ENCODE peak calls at places on chromosomes 12 and 14, in eight cellular contexts. Z, O, H, M, J, Y, I and U are unnamed samples.

GRCh38 chr14:73325630-73326299 is 88.5 kb downstream of the PAPLN start:
- DNase-seq in M (no peak), I (no peak), J (no peak), O (no peak), H (no peak), Z (no peak), Y (no peak), U (no peak)

GRCh38 chr12:49671051-49671765 is 36.0 kb downstream of the FMNL3 start:
- DNase-seq in Z (no peak), I (no peak), Y (no peak), H (no peak), J (no peak), M (no peak), O (no peak), U (peak)

GRCh38 chr12:65879878-65880277 is 55.6 kb downstream of the HMGA2 start:
- DNase-seq in O (no peak), J (no peak), H (no peak), Z (peak), Y (no peak), I (peak), M (no peak), U (no peak)

GRCh38 chr12:53726946-53727309 is 324 bp downstream of the CALCOCO1 start:
- DNase-seq in H (no peak), Z (peak), Y (no peak), M (no peak), J (no peak), I (no peak), O (no peak), U (no peak)

GRCh38 chr14:57273236-57273635 is 4.5 kb downstream of the AP5M1 start:
- DNase-seq in I (no peak), M (no peak), Z (no peak), Y (no peak), O (no peak), J (no peak), H (no peak), U (no peak)

GRCh38 chr12:127711108-127711507 is 555.9 kb upstream of the TMEM132C start:
- DNase-seq in J (peak), I (no peak), Z (no peak), Y (no peak), M (no peak), H (no peak), O (no peak), U (no peak)

GRCh38 chr14:54489318-54489683 is 521 bp upstream of the GMFB start:
- DNase-seq in M (no peak), Y (no peak), J (no peak), Z (no peak), H (no peak), I (no peak), O (no peak), U (no peak)

GRCh38 chr14:54048736-54049135 is 92.1 kb upstream of the BMP4 start:
- DNase-seq in J (no peak), Z (no peak), O (no peak), M (no peak), Y (no peak), I (no peak), H (no peak), U (no peak)

GRCh38 chr12:68609955-68610434 is 704 bp upstream of the RAP1B start:
- DNase-seq in Z (peak), H (no peak), Y (no peak), I (no peak), O (no peak), M (no peak), J (no peak), U (no peak)

GRCh38 chr12:70660620-70661219 is 23.5 kb upstream of the PTPRB start:
- DNase-seq in Y (no peak), H (peak), J (no peak), M (peak), Z (peak), I (peak), O (no peak), U (peak)

GRCh38 chr12:87216436-87216835 is 812.8 kb downstream of the C12orf50 start:
- DNase-seq in Z (peak), Y (no peak), H (no peak), I (no peak), O (no peak), M (no peak), J (no peak), U (no peak)

GRCh38 chr12:45987339-45987726 is 3.0 kb downstream of the SCAF11 start:
- DNase-seq in I (no peak), H (no peak), Z (no peak), O (no peak), M (no peak), Y (no peak), J (no peak), U (no peak)

GRCh38 chr12:65319680-65320193 is 41.3 kb downstream of the MSRB3 start:
- DNase-seq in Z (no peak), I (no peak), M (no peak), H (no peak), O (no peak), Y (no peak), J (no peak), U (no peak)

GRCh38 chr14:100906420-100906819 is 2.9 kb upstream of the RTL1 start:
- DNase-seq in O (no peak), J (peak), I (no peak), H (peak), Z (no peak), Y (no peak), M (no peak), U (no peak)

GRCh38 chr12:124398578-124399227 is 103.8 kb downstream of the RFLNA start:
- DNase-seq in H (no peak), J (no peak), Y (peak), M (no peak), I (no peak), Z (no peak), O (peak), U (no peak)

GRCh38 chr12:33429468-33429867 is 10.2 kb downstream of the SYT10 start:
- DNase-seq in J (no peak), O (no peak), Z (no peak), Y (no peak), I (no peak), H (no peak), M (no peak), U (no peak)

GRCh38 chr14:74974364-74975058 is 19.1 kb upstream of the PGF start:
- DNase-seq in M (no peak), Z (no peak), O (no peak), H (no peak), J (peak), Y (no peak), I (no peak), U (no peak)

GRCh38 chr12:111434680-111435338 is 29.1 kb downstream of the SH2B3 start:
- DNase-seq in H (peak), M (no peak), O (peak), I (no peak), Y (no peak), Z (peak), J (no peak), U (peak)

GRCh38 chr12:110249105-110249504 is 31.9 kb upstream of the ATP2A2 start:
- DNase-seq in O (no peak), M (no peak), Z (no peak), Y (no peak), I (no peak), H (no peak), J (no peak), U (no peak)

GRCh38 chr14:23381871-23382270 is 5.0 kb downstream of the CMTM5 start:
- DNase-seq in O (no peak), H (no peak), Y (no peak), M (no peak), I (no peak), Z (no peak), J (no peak), U (no peak)

GRCh38 chr12:95205685-95206084 is 11.6 kb downstream of the FGD6 start:
- DNase-seq in H (no peak), O (no peak), Y (no peak), M (no peak), Z (peak), J (no peak), I (peak), U (no peak)

GRCh38 chr14:102579696-102580551 is 12.5 kb upstream of the RCOR1 start:
- DNase-seq in Y (peak), Z (peak), H (no peak), J (no peak), M (no peak), I (peak), O (no peak), U (no peak)

GRCh38 chr12:8145754-8146415 is 10.9 kb upstream of the ZNF705A start:
- DNase-seq in M (no peak), Z (peak), O (no peak), Y (peak), I (peak), H (no peak), J (peak), U (no peak)

GRCh38 chr12:124294686-124295315 is at the start of gene RFLNA:
- DNase-seq in H (no peak), I (no peak), Z (no peak), O (no peak), M (no peak), Y (no peak), J (peak), U (no peak)

GRCh38 chr12:93381183-93381975 is 3.7 kb downstream of the NUDT4 start:
- DNase-seq in J (no peak), H (no peak), M (no peak), Z (no peak), O (no peak), Y (no peak), I (no peak), U (no peak)

GRCh38 chr14:85319101-85319500 is 210.8 kb upstream of the FLRT2 start:
- DNase-seq in Z (no peak), M (no peak), H (no peak), I (no peak), J (no peak), O (no peak), Y (no peak), U (no peak)

GRCh38 chr14:63435838-63436237 is 107.3 kb downstream of the PPP2R5E start:
- DNase-seq in O (no peak), I (peak), J (no peak), Z (peak), H (no peak), M (no peak), Y (peak), U (no peak)

GRCh38 chr12:45336762-45337596 is 121.1 kb downstream of the ANO6 start:
- DNase-seq in H (no peak), Y (no peak), J (no peak), M (no peak), O (no peak), Z (peak), I (peak), U (no peak)

GRCh38 chr14:23284654-23285529 is 1.0 kb downstream of the HOMEZ start:
- DNase-seq in M (no peak), J (no peak), I (no peak), H (peak), Y (no peak), O (no peak), Z (peak), U (no peak)

GRCh38 chr12:52063986-52064649 is 5.7 kb upstream of the ATG101 start:
- DNase-seq in O (no peak), H (no peak), Z (peak), M (no peak), Y (no peak), I (no peak), J (no peak), U (no peak)

GRCh38 chr12:13594731-13595514 is 386.5 kb downstream of the GRIN2B start:
- DNase-seq in I (no peak), Y (no peak), J (no peak), M (no peak), O (no peak), Z (no peak), H (no peak), U (no peak)

GRCh38 chr12:2356601-2357125 is 303.9 kb downstream of the CACNA1C start:
- DNase-seq in O (no peak), J (no peak), H (no peak), Y (no peak), M (no peak), Z (no peak), I (no peak), U (no peak)

GRCh38 chr12:19431407-19432308 is 7.6 kb upstream of the AEBP2 start:
- DNase-seq in M (no peak), I (peak), J (no peak), O (no peak), Y (no peak), Z (peak), H (peak), U (peak)

GRCh38 chr12:115817399-115817798 is 460.1 kb downstream of the MED13L start:
- DNase-seq in O (no peak), J (no peak), I (no peak), M (no peak), H (no peak), Y (no peak), Z (no peak), U (no peak)

GRCh38 chr14:69299286-69300035 is 39.5 kb downstream of the GALNT16 start:
- DNase-seq in O (no peak), H (peak), M (no peak), J (peak), I (no peak), Y (peak), Z (no peak), U (no peak)
- TF ChIP-seq CTCF in O (peak), H (peak), M (no peak), J (no peak), I (peak), Y (no peak), Z (peak), U (peak)

GRCh38 chr14:86799244-86799647 is 1193.7 kb downstream of the GALC start:
- DNase-seq in Z (peak), H (no peak), J (no peak), Y (no peak), M (no peak), O (no peak), I (peak), U (no peak)
- TF ChIP-seq CTCF in Z (peak), H (no peak), J (no peak), Y (no peak), M (no peak), O (no peak), I (peak), U (no peak)

DNA sequence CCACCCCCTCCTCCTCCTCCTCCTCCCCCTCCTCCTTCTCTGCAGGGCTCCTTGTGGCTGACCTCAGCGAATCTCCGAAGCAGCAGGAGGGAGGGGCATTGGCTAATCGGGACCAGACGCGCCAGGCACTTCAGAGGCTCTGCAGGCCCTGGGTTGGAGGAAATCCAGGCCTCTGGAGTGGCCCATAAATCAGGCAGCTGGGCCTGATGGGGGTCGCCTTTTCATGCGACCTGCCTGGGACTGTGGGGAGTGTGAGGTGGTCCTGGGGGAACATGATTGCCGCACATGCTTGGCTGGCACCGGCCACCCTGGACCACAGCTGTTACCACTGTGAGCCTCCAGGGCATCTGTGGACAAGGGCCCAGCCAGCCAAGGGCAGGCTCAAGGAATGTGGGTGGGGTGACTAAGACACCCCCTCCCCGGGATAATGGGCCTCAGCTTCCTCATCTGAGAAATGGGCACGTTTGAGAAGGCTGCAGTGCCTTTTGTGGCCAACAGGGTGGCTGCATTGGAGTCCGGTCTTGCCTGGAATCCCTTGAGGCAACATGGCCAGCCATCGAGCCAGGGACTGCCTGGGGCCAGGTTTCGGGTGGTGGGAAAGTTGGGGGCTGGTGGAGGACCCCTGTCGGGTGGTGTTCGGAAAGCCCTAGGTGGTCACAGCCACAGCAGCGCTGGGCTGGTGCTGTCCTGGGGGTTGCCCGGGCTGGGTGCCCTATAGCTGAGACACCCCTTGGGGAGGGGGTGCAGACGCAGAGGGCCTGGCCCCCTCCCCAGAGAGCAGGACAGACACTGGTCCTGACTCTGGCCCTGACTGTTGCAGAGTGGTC is 12.0 kb downstream of the KIF26A start:
- DNase-seq in Y (no peak), O (no peak), H (no peak), M (no peak), J (peak), Z (peak), I (no peak), U (no peak)
- TF ChIP-seq CTCF in Y (no peak), O (no peak), H (peak), M (no peak), J (peak), Z (peak), I (peak), U (peak)

GRCh38 chr14:36556811-36557433 is 25.5 kb downstream of the NKX2-8 start:
- DNase-seq in Z (peak), I (no peak), J (peak), M (no peak), H (peak), Y (no peak), O (no peak), U (no peak)
- TF ChIP-seq CTCF in Z (peak), I (peak), J (peak), M (peak), H (peak), Y (peak), O (peak), U (peak)

GRCh38 chr12:129701536-129702165 is 202.2 kb downstream of the TMEM132D start:
- DNase-seq in Y (no peak), I (no peak), O (peak), H (no peak), J (no peak), M (no peak), Z (no peak), U (no peak)

GRCh38 chr12:129693731-129694130 is 210.1 kb downstream of the TMEM132D start:
- DNase-seq in M (no peak), I (no peak), O (no peak), Y (no peak), Z (no peak), H (no peak), J (no peak), U (no peak)

GRCh38 chr12:129700036-129700435 is 203.8 kb downstream of the TMEM132D start:
- DNase-seq in M (no peak), H (no peak), Y (no peak), I (no peak), J (no peak), O (peak), Z (no peak), U (no peak)

GRCh38 chr12:129696952-129697351 is 206.9 kb downstream of the TMEM132D start:
- DNase-seq in M (no peak), J (no peak), I (no peak), O (peak), Y (no peak), H (no peak), Z (no peak), U (no peak)

DNA sequence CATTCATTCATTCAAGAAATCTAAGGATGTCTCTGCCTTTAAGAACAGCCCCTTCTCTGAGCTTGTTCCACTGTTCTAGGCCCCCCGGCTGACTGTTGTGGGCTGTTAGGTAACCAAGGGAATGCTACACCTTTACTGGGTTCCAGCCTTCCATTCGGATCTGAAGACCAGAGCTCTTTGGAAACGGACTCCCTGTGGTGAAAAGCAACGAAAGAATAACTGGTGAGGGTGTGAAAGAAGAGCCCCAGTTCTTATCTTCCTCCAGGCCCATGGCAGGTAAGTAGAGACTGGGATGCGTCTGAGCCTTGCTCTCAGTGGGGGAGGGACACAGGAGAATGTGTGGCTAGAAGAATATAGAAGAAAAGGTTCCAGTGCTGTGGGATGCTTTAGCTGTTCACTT is 207.4 kb downstream of the TMEM132D start:
- DNase-seq in O (peak), H (no peak), Z (no peak), I (no peak), Y (no peak), J (no peak), M (no peak), U (no peak)
- TF ChIP-seq CTCF in O (no peak), H (no peak), Z (no peak), I (no peak), Y (no peak), J (no peak), M (no peak), U (no peak)

GRCh38 chr12:125403145-125403789 is 338.0 kb downstream of the AACS start:
- DNase-seq in Z (peak), Y (no peak), H (peak), J (peak), O (no peak), M (no peak), I (no peak), U (no peak)
- TF ChIP-seq CTCF in Z (peak), Y (peak), H (peak), J (peak), O (peak), M (peak), I (peak), U (peak)

DNA sequence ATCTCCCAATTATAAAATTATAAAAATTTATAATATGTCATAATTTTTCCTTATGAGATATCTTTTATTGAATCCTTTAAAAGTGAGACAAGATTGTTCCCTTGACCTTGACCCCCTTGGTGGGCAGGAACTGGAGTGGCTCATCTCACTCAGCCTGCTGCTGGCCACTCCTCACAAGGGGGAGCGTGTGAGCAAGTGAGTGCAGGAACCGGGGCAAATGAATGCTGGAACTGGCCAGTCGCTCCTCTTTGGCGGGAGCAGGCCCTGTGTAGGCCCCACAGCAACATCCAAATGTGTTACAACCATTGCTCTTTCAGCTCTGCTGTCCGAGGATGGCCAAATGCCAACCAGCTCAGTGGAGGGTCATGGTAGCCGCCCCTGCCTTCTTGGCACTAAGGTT is 178.8 kb downstream of the ETNK1 start:
- DNase-seq in J (peak), Z (no peak), O (no peak), Y (no peak), M (no peak), H (no peak), I (no peak), U (no peak)
- TF ChIP-seq CTCF in J (no peak), Z (no peak), O (no peak), Y (no peak), M (no peak), H (no peak), I (no peak), U (no peak)